ENCODE peak calls at places on chromosomes 7 and 10, in four cellular contexts. One of them, this sample, is unnamed.

GRCh38 chr7:86598311-86598710 is 45.4 kb upstream of the GRM3 start:
- DNase-seq in small intestine: no peak
- DNase-seq in RWPE2: no peak
- DNase-seq in colonic mucosa: peak; percentile 26
- DNase-seq in this sample: peak; percentile 15

GRCh38 chr10:75995041-75995430 is 563.6 kb downstream of the LRMDA start:
- DNase-seq in colonic mucosa: no peak
- DNase-seq in RWPE2: no peak
- DNase-seq in small intestine: no peak
- DNase-seq in this sample: no peak

GRCh38 chr7:66845382-66846095 is 75.5 kb upstream of the TMEM248 start:
- DNase-seq in RWPE2: no peak
- DNase-seq in small intestine: no peak
- DNase-seq in colonic mucosa: no peak
- DNase-seq in this sample: peak; percentile 42

GRCh38 chr10:91360434-91360833 is 49.7 kb upstream of the HECTD2 start:
- DNase-seq in RWPE2: no peak
- DNase-seq in small intestine: no peak
- DNase-seq in colonic mucosa: no peak
- DNase-seq in this sample: no peak

GRCh38 chr10:123390332-123390731 is 236.1 kb downstream of the BUB3 start:
- DNase-seq in colonic mucosa: no peak
- DNase-seq in small intestine: no peak
- DNase-seq in RWPE2: no peak
- DNase-seq in this sample: no peak

GRCh38 chr7:2698581-2699288 is 10.7 kb downstream of the AMZ1 start:
- DNase-seq in small intestine: peak; percentile 38
- DNase-seq in colonic mucosa: no peak
- DNase-seq in RWPE2: no peak
- DNase-seq in this sample: no peak

GRCh38 chr10:119860866-119861601 is 11.6 kb downstream of the MCMBP start:
- DNase-seq in small intestine: no peak
- DNase-seq in colonic mucosa: no peak
- DNase-seq in RWPE2: no peak
- DNase-seq in this sample: no peak

GRCh38 chr10:86511027-86511865 is 10.3 kb downstream of the WAPL start:
- DNase-seq in RWPE2: no peak
- DNase-seq in colonic mucosa: no peak
- DNase-seq in small intestine: no peak
- DNase-seq in this sample: no peak

GRCh38 chr7:31986878-31987518 is 83.2 kb downstream of the PDE1C start:
- DNase-seq in colonic mucosa: no peak
- DNase-seq in RWPE2: no peak
- DNase-seq in small intestine: no peak
- DNase-seq in this sample: no peak

GRCh38 chr10:15290150-15290549 is 80.9 kb downstream of the FAM171A1 start:
- DNase-seq in colonic mucosa: no peak
- DNase-seq in RWPE2: no peak
- DNase-seq in small intestine: no peak
- DNase-seq in this sample: no peak

GRCh38 chr7:80902035-80902434 is 16.8 kb downstream of the SEMA3C start:
- DNase-seq in small intestine: no peak
- DNase-seq in RWPE2: no peak
- DNase-seq in colonic mucosa: no peak
- DNase-seq in this sample: no peak

GRCh38 chr7:17524746-17525145 is 226.3 kb downstream of the AHR start:
- DNase-seq in RWPE2: no peak
- DNase-seq in small intestine: no peak
- DNase-seq in colonic mucosa: no peak
- DNase-seq in this sample: no peak

GRCh38 chr10:113616244-113617074 is 47.4 kb downstream of the NRAP start:
- DNase-seq in RWPE2: no peak
- DNase-seq in small intestine: no peak
- DNase-seq in colonic mucosa: no peak
- DNase-seq in this sample: no peak

GRCh38 chr10:108208732-108209131 is 1044.2 kb upstream of the SORCS1 start:
- DNase-seq in small intestine: no peak
- DNase-seq in RWPE2: no peak
- DNase-seq in colonic mucosa: no peak
- DNase-seq in this sample: no peak

GRCh38 chr7:139526578-139527544 is 3.4 kb downstream of the CLEC2L start:
- DNase-seq in colonic mucosa: no peak
- DNase-seq in small intestine: no peak
- DNase-seq in RWPE2: no peak
- DNase-seq in this sample: no peak

GRCh38 chr7:155701972-155702544 is 57.6 kb downstream of the RBM33 start:
- DNase-seq in small intestine: no peak
- DNase-seq in RWPE2: no peak
- DNase-seq in colonic mucosa: no peak
- DNase-seq in this sample: no peak

GRCh38 chr7:155706376-155706775 is 61.9 kb downstream of the RBM33 start:
- DNase-seq in small intestine: no peak
- DNase-seq in RWPE2: no peak
- DNase-seq in colonic mucosa: no peak
- DNase-seq in this sample: no peak

GRCh38 chr7:155702616-155703015 is 58.2 kb downstream of the RBM33 start:
- DNase-seq in small intestine: peak; percentile 46
- DNase-seq in RWPE2: no peak
- DNase-seq in colonic mucosa: no peak
- DNase-seq in this sample: no peak

GRCh38 chr7:155709453-155709852 is 65.0 kb downstream of the RBM33 start:
- DNase-seq in RWPE2: no peak
- DNase-seq in colonic mucosa: no peak
- DNase-seq in small intestine: no peak
- DNase-seq in this sample: no peak

DNA sequence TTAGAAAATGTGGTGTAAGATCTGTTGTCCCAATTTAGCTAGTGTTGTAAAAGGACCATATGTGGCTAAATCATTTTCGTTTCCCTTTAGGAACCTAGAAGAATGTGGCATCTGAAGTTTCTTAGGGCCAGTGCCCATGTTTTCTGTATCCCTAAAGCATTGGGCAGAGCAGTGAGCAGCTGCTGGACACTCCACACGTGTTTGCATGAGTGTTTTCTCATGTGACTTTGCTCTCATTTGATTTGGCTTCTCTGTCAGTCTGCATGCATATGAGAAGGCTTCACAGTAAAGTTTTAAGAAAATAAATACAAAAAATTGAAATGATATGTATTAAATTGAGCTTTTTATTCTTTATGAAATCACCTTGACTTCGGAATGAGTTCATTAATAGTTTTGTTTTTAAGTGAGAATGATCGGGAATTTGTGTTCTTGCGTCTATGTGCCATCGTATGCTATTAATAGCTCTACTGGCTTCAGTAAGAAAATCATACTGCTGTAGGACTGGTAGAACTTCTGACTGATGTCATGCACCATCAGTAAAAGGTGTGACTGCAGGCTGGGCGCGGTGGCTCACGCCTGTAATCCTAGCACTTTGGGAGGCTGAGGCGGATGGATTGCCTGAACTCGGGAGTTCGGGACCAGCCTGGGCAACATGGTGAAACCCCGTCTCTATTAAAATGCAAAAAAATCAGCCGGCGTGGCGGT is 61.3 kb downstream of the RBM33 start:
- DNase-seq in colonic mucosa: no peak
- DNase-seq in RWPE2: no peak
- DNase-seq in small intestine: no peak
- DNase-seq in this sample: no peak
- H3K36me3 ChIP-seq in colonic mucosa: peaks cover 16% of the 10 kb centered on the region
- H3K36me3 ChIP-seq in RWPE2: peaks cover 76% of the 10 kb centered on the region
- H3K36me3 ChIP-seq in small intestine: peaks cover 17% of the 10 kb centered on the region
- H3K36me3 ChIP-seq in this sample: no peaks in the 10 kb centered on the region

GRCh38 chr10:79349766-79350406 is 2.6 kb downstream of the PPIF start:
- DNase-seq in RWPE2: no peak
- DNase-seq in colonic mucosa: peak; percentile 16
- DNase-seq in small intestine: no peak
- DNase-seq in this sample: no peak
- H3K36me3 ChIP-seq in RWPE2: peaks cover 66% of the 10 kb centered on the region
- H3K36me3 ChIP-seq in colonic mucosa: peaks cover 30% of the 10 kb centered on the region
- H3K36me3 ChIP-seq in small intestine: peaks cover 24% of the 10 kb centered on the region
- H3K36me3 ChIP-seq in this sample: peaks cover 19% of the 10 kb centered on the region

GRCh38 chr10:26746111-26746510 is 48.6 kb downstream of the PDSS1 start:
- DNase-seq in small intestine: no peak
- DNase-seq in colonic mucosa: no peak
- DNase-seq in RWPE2: no peak
- DNase-seq in this sample: no peak
- H3K36me3 ChIP-seq in small intestine: peaks cover 13% of the 10 kb centered on the region
- H3K36me3 ChIP-seq in colonic mucosa: no peaks in the 10 kb centered on the region
- H3K36me3 ChIP-seq in RWPE2: peaks cover 93% of the 10 kb centered on the region
- H3K36me3 ChIP-seq in this sample: peaks cover 14% of the 10 kb centered on the region

DNA sequence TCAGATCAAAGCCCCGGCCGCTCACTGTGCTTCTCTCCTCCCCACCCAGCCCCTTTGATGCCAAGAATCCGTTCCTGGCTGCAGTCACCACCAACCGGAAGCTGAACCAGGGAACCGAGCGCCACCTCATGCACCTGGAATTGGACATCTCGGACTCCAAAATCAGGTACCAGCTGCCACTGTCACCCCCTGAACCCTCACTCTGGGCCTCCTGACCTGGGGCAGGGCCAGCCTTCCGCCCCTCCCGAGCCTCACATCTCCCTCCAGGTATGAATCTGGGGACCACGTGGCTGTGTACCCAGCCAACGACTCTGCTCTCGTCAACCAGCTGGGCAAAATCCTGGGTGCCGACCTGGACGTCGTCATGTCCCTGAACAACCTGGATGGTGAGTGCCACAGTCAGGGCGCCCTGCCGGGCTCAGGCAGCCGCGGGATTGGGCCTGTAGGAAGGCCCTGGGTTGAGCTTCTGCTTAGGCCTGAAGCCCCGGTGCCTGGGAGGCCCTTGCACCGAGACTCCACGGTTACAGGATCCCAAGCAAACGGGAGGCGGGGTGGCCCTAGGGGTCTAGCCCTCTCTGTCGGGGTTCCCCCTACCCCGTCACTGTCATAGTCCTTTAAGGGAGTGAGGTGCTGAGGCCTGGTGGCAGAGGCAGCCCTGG is 10.8 kb downstream of the TMEM120A start:
- DNase-seq in small intestine: no peak
- DNase-seq in RWPE2: no peak
- DNase-seq in colonic mucosa: peak; percentile 17
- DNase-seq in this sample: no peak
- H3K36me3 ChIP-seq in small intestine: peaks cover 27% of the 10 kb centered on the region
- H3K36me3 ChIP-seq in RWPE2: peaks cover 20% of the 10 kb centered on the region
- H3K36me3 ChIP-seq in colonic mucosa: no peaks in the 10 kb centered on the region
- H3K36me3 ChIP-seq in this sample: peaks cover 5% of the 10 kb centered on the region

DNA sequence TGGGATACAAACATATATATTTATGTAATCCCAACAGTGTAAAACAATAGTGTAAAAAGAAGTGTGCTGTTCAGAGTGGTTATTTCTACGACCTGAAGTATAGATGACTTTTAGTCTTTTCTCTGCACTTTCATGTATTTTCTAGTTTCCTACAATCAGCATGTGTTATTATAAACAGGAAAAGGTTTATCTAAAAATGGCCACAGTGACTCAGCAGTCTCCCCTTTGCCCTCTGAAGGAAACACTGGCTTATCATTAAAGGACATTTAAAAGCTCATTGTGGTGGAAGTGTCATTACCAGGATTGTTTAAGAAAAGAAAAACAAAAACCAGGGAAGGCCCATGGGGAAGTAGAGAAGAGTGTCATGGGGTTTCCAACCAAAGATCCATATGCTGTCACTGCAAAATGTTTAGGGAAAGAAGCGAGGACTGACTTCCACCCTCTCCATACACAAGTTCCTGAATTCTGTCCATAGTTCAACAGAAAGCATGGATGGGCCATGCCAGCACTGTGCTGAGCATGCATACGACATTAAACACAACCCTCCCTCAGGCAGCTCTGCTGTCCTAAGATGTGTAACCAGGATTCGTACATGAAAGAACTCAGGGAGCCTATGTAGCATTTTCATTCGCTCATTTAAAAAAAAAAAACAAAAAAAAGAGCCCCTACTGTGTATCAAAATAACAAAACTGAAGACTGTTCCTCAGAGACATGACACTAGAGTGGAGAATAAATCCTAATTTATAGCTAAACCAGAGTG is 10.2 kb downstream of the CYREN start:
- DNase-seq in colonic mucosa: no peak
- DNase-seq in RWPE2: no peak
- DNase-seq in small intestine: peak; percentile 59
- DNase-seq in this sample: no peak
- H3K36me3 ChIP-seq in colonic mucosa: no peaks in the 10 kb centered on the region
- H3K36me3 ChIP-seq in RWPE2: peaks cover 5% of the 10 kb centered on the region
- H3K36me3 ChIP-seq in small intestine: peaks cover 5% of the 10 kb centered on the region
- H3K36me3 ChIP-seq in this sample: no peaks in the 10 kb centered on the region

DNA sequence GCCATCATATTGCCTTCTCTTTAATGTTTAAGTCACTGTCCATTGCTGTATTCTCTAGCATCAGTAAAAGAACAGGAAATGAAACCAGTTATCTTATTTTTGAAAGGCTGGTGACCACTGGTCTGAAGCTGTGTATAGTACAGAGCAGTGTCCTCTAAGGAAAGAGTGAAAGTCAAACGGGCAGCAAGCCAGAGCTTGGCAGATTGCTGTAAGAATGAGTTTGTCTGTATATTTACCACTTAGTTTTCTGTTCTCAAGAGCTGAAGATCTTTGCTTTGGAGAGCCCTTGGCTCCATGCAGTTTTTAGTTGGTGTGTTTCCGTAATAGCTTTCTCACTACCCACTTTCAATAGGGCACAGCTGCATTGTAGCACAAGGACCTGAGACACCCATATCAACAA is 31.9 kb downstream of the PCBD1 start:
- DNase-seq in colonic mucosa: no peak
- DNase-seq in small intestine: no peak
- DNase-seq in RWPE2: no peak
- DNase-seq in this sample: no peak
- H3K36me3 ChIP-seq in colonic mucosa: no peaks in the 10 kb centered on the region
- H3K36me3 ChIP-seq in small intestine: peaks cover 12% of the 10 kb centered on the region
- H3K36me3 ChIP-seq in RWPE2: peaks cover 91% of the 10 kb centered on the region
- H3K36me3 ChIP-seq in this sample: no peaks in the 10 kb centered on the region

GRCh38 chr10:100183482-100183881 is 2.3 kb downstream of the ERLIN1 start:
- DNase-seq in colonic mucosa: peak; percentile 72
- DNase-seq in RWPE2: no peak
- DNase-seq in small intestine: peak; percentile 89
- DNase-seq in this sample: peak; percentile 75

GRCh38 chr10:100185364-100186252 is at the start of gene ERLIN1:
- DNase-seq in small intestine: peak; percentile 95
- DNase-seq in RWPE2: peak; percentile 91
- DNase-seq in colonic mucosa: peak; percentile 93
- DNase-seq in this sample: peak; percentile 94

GRCh38 chr10:100186813-100187212 is 984 bp upstream of the ERLIN1 start:
- DNase-seq in small intestine: peak; percentile 21
- DNase-seq in colonic mucosa: peak; percentile 29
- DNase-seq in RWPE2: no peak
- DNase-seq in this sample: no peak

GRCh38 chr10:100184426-100185219 is 1.2 kb downstream of the ERLIN1 start:
- DNase-seq in small intestine: peak; percentile 47
- DNase-seq in colonic mucosa: peak; percentile 33
- DNase-seq in RWPE2: no peak
- DNase-seq in this sample: no peak

GRCh38 chr10:100186253-100186780 is 488 bp upstream of the ERLIN1 start:
- DNase-seq in small intestine: peak; percentile 60
- DNase-seq in colonic mucosa: peak; percentile 56
- DNase-seq in RWPE2: no peak
- DNase-seq in this sample: peak; percentile 59
- H3K36me3 ChIP-seq in small intestine: peaks cover 3% of the 10 kb centered on the region
- H3K36me3 ChIP-seq in colonic mucosa: no peaks in the 10 kb centered on the region
- H3K36me3 ChIP-seq in RWPE2: peaks cover 60% of the 10 kb centered on the region
- H3K36me3 ChIP-seq in this sample: no peaks in the 10 kb centered on the region

This sample was measured in mucosa of descending colon.